ENCODE peak calls at places on chromosomes 16 and 17, in four cellular contexts. Y is GM12878, F is H1, U is K562. A is an unnamed sample.

GRCh38 chr16:88456356-88457292 is 3.5 kb downstream of the ZFPM1 start:
- DNase-seq in Y (no peak), F (no peak), U (no peak), A (no peak)

GRCh38 chr16:75555213-75555706 is 792 bp downstream of the TMEM231 start:
- DNase-seq in Y (no peak), F (peak; percentile 89), U (peak; percentile 89), A (peak; percentile 89)

GRCh38 chr16:65547799-65548446 is 426.1 kb upstream of the CDH11 start:
- DNase-seq in Y (no peak), F (no peak), U (no peak), A (no peak)

GRCh38 chr17:41530062-41531048 is 2.2 kb upstream of the KRT19 start:
- DNase-seq in Y (no peak), F (no peak), U (peak; percentile 88), A (peak; percentile 85)

GRCh38 chr17:55462711-55463110 is 41.1 kb upstream of the MMD start:
- DNase-seq in Y (no peak), F (no peak), U (no peak), A (no peak)

GRCh38 chr17:5282639-5283217 is 644 bp downstream of the RABEP1 start:
- DNase-seq in Y (no peak), F (no peak), U (peak; percentile 69), A (no peak)

GRCh38 chr16:30458561-30459394 is 13.1 kb upstream of the SEPHS2 start:
- DNase-seq in Y (peak; percentile 97), F (no peak), U (no peak), A (peak; percentile 63)

GRCh38 chr17:28405632-28406477 is at the start of gene SLC46A1:
- DNase-seq in Y (no peak), F (peak; percentile 87), U (peak; percentile 90), A (peak; percentile 28)

GRCh38 chr17:42673885-42674754 is 2.7 kb downstream of the PLEKHH3 start:
- DNase-seq in Y (no peak), F (peak; percentile 81), U (peak; percentile 81), A (peak; percentile 48)

GRCh38 chr17:79612468-79613194 is 1.8 kb upstream of the RBFOX3 start:
- DNase-seq in Y (no peak), F (peak; percentile 97), U (peak; percentile 81), A (peak; percentile 46)

GRCh38 chr16:88468289-88469129 is 15.4 kb downstream of the ZFPM1 start:
- DNase-seq in Y (no peak), F (peak; percentile 90), U (peak; percentile 87), A (peak; percentile 67)

GRCh38 chr17:68776451-68776850 is 175.3 kb upstream of the FAM20A start:
- DNase-seq in Y (no peak), F (no peak), U (no peak), A (no peak)

GRCh38 chr17:78541488-78542237 is 35.5 kb downstream of the DNAH17 start:
- DNase-seq in Y (no peak), F (no peak), U (peak; percentile 54), A (no peak)

GRCh38 chr17:41551370-41551769 is 20.5 kb downstream of the KRT9 start:
- DNase-seq in Y (no peak), F (no peak), U (no peak), A (no peak)

GRCh38 chr17:35486920-35487727 is 38.6 kb upstream of the SLFN13 start:
- DNase-seq in Y (peak; percentile 23), F (peak; percentile 55), U (no peak), A (no peak)

GRCh38 chr17:75771334-75772281 is 6.6 kb upstream of the GALK1 start:
- DNase-seq in Y (no peak), F (no peak), U (no peak), A (peak; percentile 56)

DNA sequence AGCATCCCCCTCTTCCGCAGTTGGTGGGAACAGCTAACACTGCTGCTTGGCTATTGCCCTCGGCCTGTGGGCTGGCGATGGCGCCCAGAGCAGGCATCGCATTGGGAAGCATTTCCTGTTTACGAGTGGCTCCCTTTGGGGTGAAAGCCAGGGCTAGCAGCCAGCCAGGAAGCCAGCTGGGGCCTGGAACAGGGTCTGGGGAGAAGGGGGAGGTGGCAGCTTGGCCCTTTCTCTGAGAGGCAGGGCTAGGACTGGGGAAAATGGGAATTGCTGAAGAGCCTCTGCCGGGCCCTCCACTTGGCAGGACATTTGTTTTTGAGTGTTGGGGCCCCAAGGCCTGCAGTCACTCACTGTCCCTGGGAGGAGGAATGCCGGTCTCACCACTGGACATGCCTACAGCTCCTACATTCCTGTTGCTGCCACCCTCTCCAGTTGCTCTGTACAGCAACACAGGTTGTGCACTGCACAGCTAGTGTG is 2.5 kb upstream of the MTSS2 start:
- DNase-seq in Y (no peak), F (no peak), U (no peak), A (no peak)
- TF ChIP-seq SIN3A in Y (no peak), F (no peak), U (no peak), A (no peak)

DNA sequence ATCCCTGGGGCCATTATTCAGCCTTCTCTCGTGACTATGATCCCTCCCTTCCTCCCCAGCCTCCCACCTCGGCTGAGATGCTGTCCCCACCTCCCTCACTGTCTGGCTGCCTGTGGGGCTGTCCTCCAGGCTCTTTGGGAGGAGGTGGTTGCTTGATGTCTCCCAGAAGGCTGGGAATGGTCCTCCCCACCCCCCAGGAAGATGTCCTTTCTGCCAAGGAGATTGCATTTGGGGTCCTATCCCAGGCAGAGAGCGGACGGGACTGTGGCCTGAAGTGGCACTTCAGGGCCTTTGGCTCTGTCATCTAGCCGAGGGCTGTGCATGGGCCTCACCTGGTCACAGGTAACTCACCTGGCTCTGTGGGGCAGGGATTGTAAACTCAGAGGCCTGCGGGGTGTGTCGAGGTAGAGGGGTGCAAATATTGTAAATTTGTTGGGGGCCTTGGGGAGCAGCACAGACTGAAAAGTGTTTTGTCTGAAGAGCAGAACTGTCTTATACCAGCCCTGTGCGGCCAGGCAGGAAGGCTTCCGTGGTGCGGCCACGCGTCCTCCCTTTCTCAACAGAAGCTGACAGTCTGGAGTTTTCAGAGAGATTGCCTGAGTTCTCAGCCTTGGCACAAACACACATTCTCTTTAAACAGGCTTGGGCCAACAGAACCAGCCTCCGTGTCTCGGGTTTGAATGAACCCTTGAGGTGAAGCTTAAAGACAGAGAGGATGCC is 177.9 kb downstream of the SEC14L1 start:
- DNase-seq in Y (no peak), F (no peak), U (no peak), A (no peak)
- TF ChIP-seq ZNF274 in Y (no peak), F (no peak), U (no peak), A (no peak)

GRCh38 chr16:57493767-57494166 is 7.5 kb upstream of the DOK4 start:
- DNase-seq in Y (no peak), F (no peak), U (no peak), A (no peak)
- TF ChIP-seq CREB1 in Y (no peak), F (no peak), U (no peak), A (no peak)

GRCh38 chr17:65015855-65016254 is 40.7 kb downstream of the GNA13 start:
- DNase-seq in Y (no peak), F (no peak), U (no peak), A (peak; percentile 35)

GRCh38 chr17:65013613-65014391 is 42.7 kb downstream of the GNA13 start:
- DNase-seq in Y (no peak), F (no peak), U (no peak), A (peak; percentile 28)

GRCh38 chr17:65018612-65019290 is 37.8 kb downstream of the GNA13 start:
- DNase-seq in Y (no peak), F (no peak), U (no peak), A (no peak)

GRCh38 chr17:65020284-65020683 is 36.3 kb downstream of the GNA13 start:
- DNase-seq in Y (no peak), F (no peak), U (no peak), A (no peak)

GRCh38 chr17:65017375-65017774 is 39.2 kb downstream of the GNA13 start:
- DNase-seq in Y (no peak), F (peak; percentile 46), U (no peak), A (peak; percentile 53)
- TF ChIP-seq SIN3A in Y (no peak), F (no peak), U (no peak), A (no peak)

DNA sequence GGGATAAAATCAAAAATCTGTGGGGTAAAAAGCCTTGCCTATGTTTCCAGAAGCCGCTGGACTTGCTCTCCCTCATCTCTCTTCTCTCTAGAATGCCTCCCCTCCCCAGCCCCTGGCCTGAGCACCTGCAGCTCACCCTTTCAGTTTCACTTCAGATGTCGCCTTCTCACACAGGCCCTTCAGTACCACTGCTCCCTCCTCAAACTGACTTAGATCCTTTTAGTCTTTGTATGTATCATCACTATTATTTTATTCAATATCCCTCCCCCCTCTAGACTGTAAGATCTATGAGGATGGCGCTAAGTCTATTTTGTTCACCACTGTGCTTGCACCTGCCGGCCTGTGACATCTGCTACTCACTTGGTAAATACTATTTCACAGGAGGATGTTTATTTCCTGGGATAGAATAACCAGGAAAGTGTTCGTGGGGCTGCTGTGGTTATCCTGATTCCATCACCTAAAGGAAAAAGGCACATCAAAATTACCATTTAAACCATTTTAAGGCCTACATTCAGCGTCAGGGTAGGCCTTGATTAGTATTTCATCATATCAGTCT is 122.3 kb downstream of the MRTFB start:
- DNase-seq in Y (peak; percentile 21), F (no peak), U (no peak), A (no peak)
- TF ChIP-seq ZNF274 in Y (no peak), F (no peak), U (no peak), A (no peak)

GRCh38 chr17:6799738-6800137 is 23.7 kb downstream of the FBXO39 start:
- DNase-seq in Y (no peak), F (no peak), U (no peak), A (no peak)
- TF ChIP-seq CREB1 in Y (no peak), F (no peak), U (no peak), A (no peak)

GRCh38 chr17:1783834-1784611 is 22.2 kb downstream of the SERPINF1 start:
- DNase-seq in Y (no peak), F (no peak), U (peak; percentile 42), A (peak; percentile 67)
- TF ChIP-seq SIN3A in Y (no peak), F (no peak), U (no peak), A (no peak)

GRCh38 chr16:20901441-20902112 is 1.0 kb downstream of the LYRM1 start:
- DNase-seq in Y (no peak), F (peak; percentile 55), U (no peak), A (peak; percentile 55)
- TF ChIP-seq ZNF274 in Y (no peak), F (no peak), U (no peak), A (no peak)

GRCh38 chr17:51805765-51806164 is 352.7 kb downstream of the CA10 start:
- DNase-seq in Y (no peak), F (no peak), U (no peak), A (no peak)
- TF ChIP-seq CREB1 in Y (no peak), F (no peak), U (no peak), A (no peak)

A was measured in HepG2.